ENCODE peak calls at places on chromosome X, in seven cellular contexts. Z is stomach, N is suprapubic skin, H is A549, E is thyroid gland, Q is heart left ventricle, C is HCT116. R is an unnamed sample.

GRCh38 chrX:44462851-44463250 is 79.8 kb downstream of the FUNDC1 start:
- DNase-seq in C (no peak), Z (no peak), Q (no peak), E (peak), N (no peak), H (no peak), R (no peak)

GRCh38 chrX:108322243-108322642 is 116.0 kb downstream of the COL4A6 start:
- DNase-seq in Q (no peak), E (no peak), N (no peak), H (no peak), Z (no peak), C (no peak), R (no peak)

GRCh38 chrX:12771445-12772069 is 19.7 kb upstream of the PRPS2 start:
- DNase-seq in H (peak), Q (peak), C (peak), N (no peak), E (peak), Z (peak), R (no peak)

GRCh38 chrX:45806410-45807121 is 605.9 kb upstream of the DIPK2B start:
- DNase-seq in C (no peak), Z (no peak), E (no peak), N (no peak), H (peak), Q (no peak), R (no peak)

GRCh38 chrX:108148524-108148923 is 56.9 kb downstream of the ATG4A start:
- DNase-seq in Q (no peak), C (no peak), H (no peak), N (no peak), Z (no peak), E (no peak), R (no peak)

GRCh38 chrX:123475068-123475724 is 257.7 kb downstream of the THOC2 start:
- DNase-seq in N (no peak), C (no peak), Z (no peak), Q (no peak), H (peak), E (no peak), R (no peak)

GRCh38 chrX:39827959-39828358 is 269.8 kb downstream of the BCOR start:
- DNase-seq in Q (no peak), Z (no peak), N (no peak), C (no peak), H (no peak), E (no peak), R (no peak)

GRCh38 chrX:101347859-101348451 is 587 bp downstream of the TIMM8A start:
- DNase-seq in Z (no peak), E (peak), Q (peak), H (peak), C (no peak), N (no peak), R (no peak)

GRCh38 chrX:48913605-48914366 is 2.3 kb upstream of the SLC35A2 start:
- DNase-seq in C (no peak), E (no peak), Q (no peak), Z (no peak), H (no peak), N (no peak), R (no peak)

GRCh38 chrX:48911407-48912182 is at the start of gene SLC35A2:
- DNase-seq in N (peak), C (peak), Q (peak), Z (peak), H (peak), E (peak), R (no peak)

GRCh38 chrX:48918303-48918643 is 551 bp downstream of the PIM2 start:
- DNase-seq in N (no peak), Q (no peak), Z (no peak), E (no peak), H (no peak), C (no peak), R (no peak)

GRCh38 chrX:48917139-48917980 is 1.5 kb downstream of the PIM2 start:
- DNase-seq in E (peak), H (peak), Q (peak), C (peak), N (peak), Z (peak), R (peak)

DNA sequence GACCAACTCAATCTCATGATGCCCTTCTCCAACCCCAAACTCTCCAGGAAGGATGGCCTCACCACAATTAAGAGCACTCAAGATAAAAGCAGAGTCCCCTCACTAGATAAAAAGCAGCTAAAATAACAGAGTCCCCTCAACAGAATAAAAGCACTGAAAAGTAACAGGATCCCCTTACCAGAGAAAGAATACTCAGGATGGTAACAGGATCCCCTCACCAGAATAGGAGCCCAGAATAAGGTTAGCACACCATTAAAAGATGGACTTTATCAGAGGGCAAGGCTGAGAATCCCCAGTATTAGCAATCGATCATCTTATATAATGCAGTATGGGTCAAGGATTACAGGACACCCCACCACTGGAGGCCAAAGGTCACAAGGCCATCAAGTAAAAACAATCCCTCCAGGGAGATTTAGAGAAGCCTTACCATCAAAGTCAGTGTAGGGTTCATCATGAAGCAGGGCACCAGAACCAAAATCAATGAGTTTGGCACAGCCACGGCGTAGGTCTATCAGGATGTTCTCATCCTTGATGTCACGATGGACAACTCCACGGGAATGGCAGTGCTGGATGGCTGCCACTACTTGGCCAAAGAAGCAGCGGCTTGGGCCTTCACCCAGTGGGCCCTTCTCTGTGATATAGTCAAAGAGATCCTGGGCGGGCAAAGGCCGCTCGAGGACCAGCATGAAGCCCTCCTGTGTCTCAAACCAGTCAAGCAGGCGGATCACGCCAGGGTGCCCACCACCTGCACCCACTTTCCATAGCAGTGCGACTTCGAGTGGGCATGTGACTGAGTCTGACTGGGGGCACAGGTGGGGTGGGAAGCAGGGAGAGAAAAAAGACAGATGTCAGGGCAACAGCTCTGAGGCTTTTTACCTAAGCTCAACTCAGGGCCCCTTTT is 3.4 kb upstream of the SLC35A2 start:
- DNase-seq in Q (no peak), H (no peak), Z (no peak), C (no peak), E (no peak), N (no peak), R (no peak)
- TF ChIP-seq POLR2A in Q (no peak), H (no peak), Z (no peak), C (no peak), E (no peak), N (no peak), R (no peak)

DNA sequence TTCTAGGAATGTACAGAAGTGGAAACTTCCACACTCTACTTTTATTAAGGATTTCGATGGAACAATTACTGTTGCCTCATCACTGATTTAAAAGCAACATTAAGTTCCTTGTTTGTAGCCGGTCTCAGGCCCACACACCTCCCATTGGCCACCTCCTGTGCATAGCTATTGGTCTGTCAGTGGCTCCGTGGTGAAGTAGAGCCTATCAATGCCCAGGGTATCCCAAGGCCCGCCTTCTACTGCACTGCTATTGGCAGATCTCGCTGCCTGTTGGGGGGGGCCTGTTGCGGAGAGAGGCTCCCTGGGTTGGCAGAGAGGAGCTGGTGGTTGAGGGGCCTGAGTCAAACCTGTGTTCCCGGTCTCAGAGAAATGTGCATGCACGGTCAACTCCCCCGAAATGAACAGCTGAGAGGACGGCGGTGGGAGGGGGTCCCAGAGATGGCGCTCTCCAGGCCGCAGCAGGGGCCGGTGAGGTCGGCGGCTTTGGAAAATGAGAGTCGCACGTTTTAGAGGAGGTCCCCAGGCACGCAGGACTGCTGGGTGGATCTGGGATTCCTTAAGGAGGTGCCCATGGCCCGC is 4.9 kb upstream of the ARAF start:
- DNase-seq in N (peak), C (no peak), H (peak), E (peak), Q (peak), Z (peak), R (no peak)
- TF ChIP-seq POLR2A in N (peak), C (no peak), H (peak), E (peak), Q (peak), Z (no peak), R (peak)

DNA sequence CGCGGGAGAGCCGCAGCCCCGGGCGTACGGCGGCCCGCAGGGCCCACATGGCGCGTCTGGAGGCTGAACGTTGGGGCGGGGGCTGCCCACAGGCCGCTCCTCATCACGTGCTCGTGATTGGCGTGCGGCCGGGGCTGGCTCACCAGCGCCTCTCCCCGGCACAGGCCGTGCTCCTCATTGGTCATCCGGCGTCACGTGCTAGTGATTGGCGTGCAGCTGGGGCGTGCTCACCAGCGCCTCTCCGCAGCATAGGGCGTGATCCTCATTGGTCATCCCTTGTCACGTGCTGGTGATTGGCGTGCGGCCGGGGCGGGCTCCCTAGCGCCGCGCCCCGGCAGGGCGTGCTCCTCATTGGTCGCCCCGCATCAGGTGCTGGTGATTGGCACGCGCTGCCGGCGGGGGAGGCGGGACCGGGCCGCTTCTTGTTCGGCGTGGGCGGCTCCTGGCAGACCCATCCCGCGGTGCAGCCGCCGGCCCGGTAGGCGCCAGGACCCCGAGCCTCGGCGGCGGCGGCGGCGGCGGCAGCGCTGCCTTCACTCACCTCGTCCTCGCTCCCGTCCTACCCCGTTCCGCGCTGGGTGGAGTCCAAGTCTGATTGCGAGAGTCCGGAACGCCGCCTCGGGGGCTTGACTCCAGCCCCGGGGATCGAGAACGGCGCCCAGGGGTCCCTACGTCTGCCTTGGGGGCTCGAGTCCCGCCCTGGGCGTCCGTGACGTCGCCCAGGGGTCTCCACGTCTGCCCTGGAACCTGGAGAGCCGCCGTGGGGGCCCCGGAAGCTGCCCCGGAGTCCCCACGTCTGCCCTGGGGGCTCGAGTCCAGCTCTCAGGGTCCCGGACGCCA is at the start of gene GTPBP6:
- DNase-seq in H (peak), E (peak), N (peak), Z (peak), C (peak), Q (peak), R (peak)
- TF ChIP-seq POLR2A in H (no peak), E (no peak), N (no peak), Z (no peak), C (peak), Q (peak), R (peak)

GRCh38 chrX:85243155-85243554 is 424 bp downstream of the SATL1 start:
- DNase-seq in C (no peak), E (no peak), Q (no peak), H (no peak), Z (no peak), N (no peak), R (no peak)

GRCh38 chrX:85243761-85244410 is at the start of the genes SATL1 and ZNF711:
- DNase-seq in H (peak), Z (peak), C (peak), Q (peak), E (peak), N (peak), R (no peak)

DNA sequence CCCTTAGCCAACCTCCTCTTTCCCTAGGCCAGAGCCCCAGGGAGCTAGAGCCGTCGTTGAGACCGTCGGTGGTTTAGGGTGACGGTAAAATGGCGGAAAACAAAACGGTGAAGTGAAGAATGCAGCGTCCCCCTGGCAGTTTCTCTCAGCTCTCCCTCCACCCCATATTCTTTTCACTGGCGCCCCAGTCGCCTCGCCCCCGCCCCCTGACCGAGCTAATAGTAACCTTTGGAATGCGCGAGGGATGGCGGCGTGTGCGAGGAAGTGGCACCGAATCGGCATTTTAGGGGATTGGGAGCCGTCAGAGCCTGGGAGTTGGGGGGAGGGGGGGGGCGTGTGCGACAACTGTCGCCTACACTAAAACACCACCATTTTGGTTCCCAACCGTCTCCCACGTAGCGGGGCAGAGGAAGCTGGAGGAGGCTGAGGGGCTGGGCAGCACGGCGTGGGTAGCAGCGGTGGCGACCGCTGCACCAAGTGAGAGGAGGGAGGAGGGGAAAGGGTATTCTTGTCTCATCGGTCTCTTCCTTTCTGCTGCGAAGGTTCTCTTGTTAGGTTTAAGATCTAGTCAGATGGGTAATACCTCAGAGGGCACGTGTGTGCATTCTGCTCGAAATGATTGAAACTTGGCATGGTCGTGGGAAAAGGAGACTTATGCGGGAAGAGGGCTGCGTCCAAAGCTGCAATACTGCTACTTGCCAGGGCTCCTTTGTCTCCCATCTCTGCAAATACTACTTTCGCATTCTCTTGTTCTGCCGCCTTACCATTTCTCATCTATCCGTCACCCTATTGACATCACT is 820 bp downstream of the ZNF711 start:
- DNase-seq in N (no peak), Q (no peak), Z (no peak), H (peak), E (peak), C (no peak), R (no peak)
- TF ChIP-seq POLR2A in N (no peak), Q (no peak), Z (no peak), H (no peak), E (no peak), C (no peak), R (no peak)

DNA sequence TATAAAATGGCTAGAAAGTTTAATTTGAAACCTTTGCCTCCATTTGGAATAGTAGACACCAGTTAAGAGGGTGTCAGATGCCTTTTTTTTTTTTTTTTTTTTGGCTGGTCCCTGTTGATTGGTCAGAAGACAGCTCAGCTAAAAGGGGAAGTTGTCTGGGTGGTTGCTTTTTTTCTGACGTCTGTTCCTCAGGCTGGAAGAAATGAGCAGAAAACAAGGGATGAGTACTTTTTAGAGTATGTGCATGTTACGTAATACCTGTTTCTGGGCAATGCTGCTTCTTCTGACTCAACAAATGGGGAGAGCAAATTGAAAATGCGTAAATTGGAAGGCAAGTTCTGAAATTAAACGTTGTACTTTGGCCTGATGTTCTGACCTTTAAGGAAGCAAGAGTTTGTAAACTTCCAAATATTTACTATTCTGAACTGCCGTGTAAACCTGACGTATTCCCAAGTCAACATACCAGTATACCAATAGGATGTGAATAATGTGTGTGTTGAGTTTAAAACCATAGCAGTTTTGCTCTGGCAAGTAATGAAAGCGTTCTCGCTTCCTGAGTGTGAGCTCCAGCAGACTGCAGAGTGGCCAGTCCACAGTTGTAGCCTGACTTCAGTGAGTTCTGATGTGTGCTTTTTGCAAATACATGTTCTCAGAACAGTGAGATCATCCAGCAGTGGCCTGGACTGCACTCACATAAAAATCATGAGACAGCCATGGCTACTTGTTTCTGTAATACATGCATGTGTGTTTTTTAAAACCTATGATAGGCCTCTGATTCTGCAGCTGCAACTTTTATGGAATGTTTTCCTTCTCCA is 1.7 kb downstream of the SAT1 start:
- DNase-seq in C (no peak), N (no peak), Z (no peak), H (peak), Q (no peak), E (no peak), R (no peak)
- TF ChIP-seq POLR2A in C (no peak), N (no peak), Z (no peak), H (no peak), Q (no peak), E (no peak), R (no peak)

DNA sequence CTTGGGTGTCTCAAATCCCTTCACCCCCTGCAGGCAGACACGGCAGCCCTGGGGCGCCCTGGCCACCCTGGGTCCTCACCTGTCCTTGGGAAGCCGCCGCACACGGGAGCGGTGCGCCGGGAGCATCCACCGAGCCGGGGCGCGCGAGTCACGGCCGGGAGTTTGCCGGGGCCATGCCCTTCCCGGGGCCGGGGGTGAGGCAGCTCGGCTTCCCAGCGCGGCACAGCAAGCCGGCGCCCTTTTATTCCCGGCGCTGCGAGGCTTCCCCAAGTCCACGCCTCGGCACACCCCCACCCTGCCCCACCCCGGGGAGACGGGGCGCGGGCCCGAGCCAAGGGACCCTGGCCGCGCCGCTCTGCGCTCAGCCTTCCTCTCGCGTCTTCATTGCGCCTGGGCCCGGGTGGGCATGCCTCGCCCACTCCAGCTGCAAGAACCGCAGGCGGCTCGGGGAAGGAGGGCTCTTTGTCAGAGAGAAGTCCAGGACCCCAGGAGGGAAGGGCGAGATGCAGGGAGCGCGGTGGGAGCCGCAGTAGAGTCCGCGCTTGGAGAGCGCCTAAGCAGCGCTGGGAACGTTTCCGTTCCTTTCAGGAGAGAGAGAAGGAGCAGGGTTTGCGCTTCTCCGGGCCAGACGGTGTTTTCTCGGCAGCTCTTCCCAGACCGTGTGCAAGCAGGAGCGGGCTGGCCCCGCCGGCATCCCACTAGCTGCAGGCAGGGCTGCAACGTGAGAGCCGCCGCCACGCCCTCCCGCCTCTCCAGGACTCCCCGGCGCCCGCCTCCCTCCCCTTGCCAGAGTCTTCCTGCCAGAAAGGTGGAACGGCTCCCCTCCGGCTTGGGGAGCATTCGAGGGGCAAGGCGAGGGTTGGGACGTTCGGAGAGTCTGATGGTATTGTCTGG is at the start of gene MXRA5:
- DNase-seq in E (peak), N (no peak), Q (peak), H (no peak), C (no peak), Z (no peak), R (no peak)
- TF ChIP-seq POLR2A in E (no peak), N (no peak), Q (no peak), H (no peak), C (no peak), Z (no peak), R (no peak)

R was measured in H54.